ENCODE peak calls at places on chromosomes 3 and 15, in four cellular contexts. L is T-helper 17 cell, R is M059J, S is PC-3. B is an unnamed sample.

GRCh38 chr3:128309026-128309425 is 155.7 kb downstream of the EEFSEC start:
- DNase-seq in L (no peak), R (no peak), S (no peak), B (no peak)

GRCh38 chr3:168914662-168915061 is 748.9 kb downstream of the MECOM start:
- DNase-seq in L (no peak), R (peak; percentile 74), S (peak; percentile 69), B (no peak)

GRCh38 chr15:52008326-52008697 is 10.7 kb upstream of the MAPK6 start:
- DNase-seq in L (no peak), R (no peak), S (no peak), B (no peak)

GRCh38 chr15:26394801-26395200 is 378.1 kb downstream of the GABRB3 start:
- DNase-seq in L (no peak), R (no peak), S (no peak), B (no peak)

GRCh38 chr3:11610700-11611099 is 33.0 kb downstream of the VGLL4 start:
- DNase-seq in L (no peak), R (no peak), S (no peak), B (no peak)

GRCh38 chr3:133885241-133885711 is 10.4 kb downstream of the RAB6B start:
- DNase-seq in L (no peak), R (no peak), S (no peak), B (no peak)

GRCh38 chr3:25156526-25157075 is 271.5 kb upstream of the RARB start:
- DNase-seq in L (no peak), R (peak; percentile 83), S (peak; percentile 19), B (no peak)

GRCh38 chr3:59545369-59545768 is 495.5 kb upstream of the CFAP20DC start:
- DNase-seq in L (no peak), R (peak; percentile 82), S (no peak), B (no peak)

GRCh38 chr15:99021027-99021624 is 13.5 kb upstream of the PGPEP1L start:
- DNase-seq in L (no peak), R (no peak), S (no peak), B (no peak)

GRCh38 chr3:94928921-94929320 is 866.1 kb downstream of the NSUN3 start:
- DNase-seq in L (no peak), R (peak; percentile 38), S (peak; percentile 86), B (no peak)

GRCh38 chr3:169658311-169658931 is 5.1 kb downstream of the MECOM start:
- DNase-seq in L (no peak), R (no peak), S (no peak), B (no peak)

GRCh38 chr15:100890850-100891249 is 11.2 kb downstream of the ALDH1A3 start:
- DNase-seq in L (no peak), R (no peak), S (peak; percentile 16), B (no peak)

GRCh38 chr3:177336841-177337430 is 139.7 kb upstream of the TBL1XR1 start:
- DNase-seq in L (no peak), R (no peak), S (no peak), B (no peak)

GRCh38 chr15:73727330-73728018 is 25.7 kb downstream of the INSYN1 start:
- DNase-seq in L (no peak), R (peak; percentile 71), S (peak; percentile 69), B (no peak)

GRCh38 chr3:146634346-146634745 is 29.2 kb upstream of the PLSCR5 start:
- DNase-seq in L (no peak), R (no peak), S (no peak), B (no peak)

GRCh38 chr15:31265871-31266711 is 60.5 kb upstream of the KLF13 start:
- DNase-seq in L (no peak), R (no peak), S (no peak), B (peak; percentile 43)

GRCh38 chr15:74122403-74123130 is 7.8 kb upstream of the ISLR2 start:
- DNase-seq in L (no peak), R (no peak), S (no peak), B (no peak)

GRCh38 chr3:112786002-112786590 is 60.6 kb downstream of the CD200R1L start:
- DNase-seq in L (no peak), R (peak; percentile 44), S (no peak), B (no peak)

GRCh38 chr3:143795849-143796248 is 52.4 kb downstream of the SLC9A9 start:
- DNase-seq in L (no peak), R (no peak), S (no peak), B (no peak)

GRCh38 chr3:136862611-136862951 is 573 bp downstream of the NCK1 start:
- DNase-seq in L (peak; percentile 24), R (peak; percentile 81), S (peak; percentile 54), B (peak; percentile 30)

GRCh38 chr15:93302080-93302765 is 213.2 kb upstream of the RGMA start:
- DNase-seq in L (no peak), R (no peak), S (no peak), B (no peak)

GRCh38 chr3:128348075-128348474 is 118.6 kb downstream of the DNAJB8 start:
- DNase-seq in L (no peak), R (no peak), S (no peak), B (no peak)

GRCh38 chr15:95990833-95991232 is 339.7 kb upstream of the NR2F2 start:
- DNase-seq in L (no peak), R (peak; percentile 47), S (no peak), B (no peak)

GRCh38 chr3:105865867-105866350 is 2.9 kb downstream of the CBLB start:
- DNase-seq in L (no peak), R (no peak), S (no peak), B (no peak)

GRCh38 chr3:134332344-134332743 is 41.9 kb downstream of the AMOTL2 start:
- DNase-seq in L (no peak), R (no peak), S (peak; percentile 36), B (no peak)

GRCh38 chr3:196180346-196180745 is 30.9 kb downstream of the ZDHHC19 start:
- DNase-seq in L (no peak), R (no peak), S (no peak), B (no peak)

GRCh38 chr3:180447156-180447555 is 154.8 kb upstream of the TTC14 start:
- DNase-seq in L (no peak), R (peak; percentile 57), S (peak; percentile 58), B (no peak)

GRCh38 chr15:51319539-51319938 is 18.9 kb downstream of the CYP19A1 start:
- DNase-seq in L (no peak), R (no peak), S (no peak), B (no peak)

GRCh38 chr3:34212671-34213070 is 414.2 kb downstream of the PDCD6IP start:
- DNase-seq in L (no peak), R (peak; percentile 1), S (no peak), B (no peak)

GRCh38 chr3:14369675-14370669 is 32.4 kb upstream of the SLC6A6 start:
- DNase-seq in L (no peak), R (peak; percentile 36), S (peak; percentile 80), B (no peak)

GRCh38 chr3:153305189-153305588 is 143.2 kb downstream of the RAP2B start:
- DNase-seq in L (no peak), R (peak; percentile 19), S (peak; percentile 37), B (no peak)

GRCh38 chr15:60526127-60526616 is 47.2 kb upstream of the ICE2 start:
- DNase-seq in L (no peak), R (peak; percentile 22), S (peak; percentile 94), B (peak; percentile 48)

GRCh38 chr3:55488398-55489055 is 1.4 kb upstream of the WNT5A start:
- DNase-seq in L (no peak), R (peak; percentile 91), S (peak; percentile 70), B (no peak)

GRCh38 chr3:159123877-159124276 is 322.0 kb downstream of the MFSD1 start:
- DNase-seq in L (no peak), R (no peak), S (no peak), B (no peak)

GRCh38 chr15:63135804-63136203 is 14.1 kb downstream of the LACTB start:
- DNase-seq in L (no peak), R (peak; percentile 86), S (peak; percentile 51), B (no peak)

GRCh38 chr3:65894126-65894525 is 144.6 kb downstream of the MAGI1 start:
- DNase-seq in L (no peak), R (no peak), S (no peak), B (no peak)

GRCh38 chr3:184371570-184372018 is 6.4 kb downstream of the THPO start:
- DNase-seq in L (no peak), R (peak; percentile 86), S (peak; percentile 92), B (peak; percentile 30)

GRCh38 chr3:74883690-74884089 is 269.2 kb upstream of the CNTN3 start:
- DNase-seq in L (no peak), R (no peak), S (no peak), B (no peak)